ENCODE peak calls at places on chromosome 10, in eight cellular contexts. S is upper lobe of right lung; H is CD8-positive, alpha-beta T cell; V is CD4-positive, alpha-beta T cell; X is substantia nigra; P is uterus; O is AG04450; Q is heart right ventricle. L is an unnamed sample.

GRCh38 chr10:93296151-93296550 is 186.0 kb downstream of the MYOF start:
- DNase-seq in S (no peak), H (no peak), V (no peak), X (no peak), P (no peak), O (no peak), Q (no peak), L (no peak)

GRCh38 chr10:124657806-124658205 is 86.4 kb downstream of the FAM53B start:
- DNase-seq in S (no peak), H (no peak), V (peak; percentile 35), X (no peak), P (no peak), O (no peak), Q (no peak), L (no peak)

GRCh38 chr10:31136951-31137885 is 105.6 kb upstream of the ZNF438 start:
- DNase-seq in S (no peak), H (no peak), V (no peak), X (no peak), P (no peak), O (no peak), Q (no peak), L (no peak)

GRCh38 chr10:15280462-15280861 is 90.6 kb downstream of the FAM171A1 start:
- DNase-seq in S (no peak), H (no peak), V (no peak), X (no peak), P (no peak), O (no peak), Q (no peak), L (no peak)

GRCh38 chr10:46311501-46311951 is 24.7 kb downstream of the ANTXRL start:
- DNase-seq in S (peak; percentile 32), H (no peak), V (no peak), X (no peak), P (no peak), O (no peak), Q (no peak), L (no peak)

GRCh38 chr10:22317771-22318565 is 1.8 kb downstream of the COMMD3 start:
- DNase-seq in S (no peak), H (no peak), V (no peak), X (no peak), P (no peak), O (no peak), Q (no peak), L (no peak)

GRCh38 chr10:122147731-122148130 is 123.4 kb upstream of the BTBD16 start:
- DNase-seq in S (no peak), H (no peak), V (no peak), X (no peak), P (peak; percentile 56), O (no peak), Q (no peak), L (no peak)

GRCh38 chr10:129972145-129972965 is 8.3 kb upstream of the EBF3 start:
- DNase-seq in S (no peak), H (no peak), V (no peak), X (no peak), P (no peak), O (no peak), Q (peak; percentile 43), L (peak; percentile 71)

GRCh38 chr10:95290801-95291633 is at the start of gene PDLIM1:
- DNase-seq in S (peak; percentile 92), H (no peak), V (no peak), X (no peak), P (peak; percentile 73), O (no peak), Q (peak; percentile 84), L (peak; percentile 92)

GRCh38 chr10:88254091-88254490 is 329.0 kb downstream of the RNLS start:
- DNase-seq in S (no peak), H (no peak), V (no peak), X (no peak), P (peak; percentile 38), O (no peak), Q (no peak), L (peak; percentile 46)

GRCh38 chr10:128063736-128064614 is 62.2 kb downstream of the MKI67 start:
- DNase-seq in S (peak; percentile 75), H (no peak), V (no peak), X (no peak), P (no peak), O (no peak), Q (no peak), L (no peak)

GRCh38 chr10:128061306-128062300 is 64.6 kb downstream of the MKI67 start:
- DNase-seq in S (peak; percentile 9), H (no peak), V (no peak), X (no peak), P (peak; percentile 6), O (no peak), Q (no peak), L (no peak)

GRCh38 chr10:128064615-128065580 is 61.3 kb downstream of the MKI67 start:
- DNase-seq in S (peak; percentile 82), H (peak; percentile 77), V (peak; percentile 62), X (peak; percentile 51), P (peak; percentile 47), O (no peak), Q (peak; percentile 52), L (peak; percentile 87)

GRCh38 chr10:128062331-128062730 is 63.9 kb downstream of the MKI67 start:
- DNase-seq in S (peak; percentile 61), H (no peak), V (no peak), X (no peak), P (no peak), O (no peak), Q (no peak), L (no peak)

GRCh38 chr10:128062837-128063563 is 63.2 kb downstream of the MKI67 start:
- DNase-seq in S (peak; percentile 67), H (peak; percentile 73), V (peak; percentile 54), X (no peak), P (no peak), O (no peak), Q (no peak), L (no peak)
- H3K27ac ChIP-seq in S (peak overlapping the region; percentile 64), H (peak overlapping the region; percentile 39), V (peak overlapping the region; percentile 56), X (no peak overlapping the region), P (peak overlapping the region; percentile 58), O (no peak overlapping the region), Q (no peak overlapping the region), L (peak overlapping the region; percentile 58)

DNA sequence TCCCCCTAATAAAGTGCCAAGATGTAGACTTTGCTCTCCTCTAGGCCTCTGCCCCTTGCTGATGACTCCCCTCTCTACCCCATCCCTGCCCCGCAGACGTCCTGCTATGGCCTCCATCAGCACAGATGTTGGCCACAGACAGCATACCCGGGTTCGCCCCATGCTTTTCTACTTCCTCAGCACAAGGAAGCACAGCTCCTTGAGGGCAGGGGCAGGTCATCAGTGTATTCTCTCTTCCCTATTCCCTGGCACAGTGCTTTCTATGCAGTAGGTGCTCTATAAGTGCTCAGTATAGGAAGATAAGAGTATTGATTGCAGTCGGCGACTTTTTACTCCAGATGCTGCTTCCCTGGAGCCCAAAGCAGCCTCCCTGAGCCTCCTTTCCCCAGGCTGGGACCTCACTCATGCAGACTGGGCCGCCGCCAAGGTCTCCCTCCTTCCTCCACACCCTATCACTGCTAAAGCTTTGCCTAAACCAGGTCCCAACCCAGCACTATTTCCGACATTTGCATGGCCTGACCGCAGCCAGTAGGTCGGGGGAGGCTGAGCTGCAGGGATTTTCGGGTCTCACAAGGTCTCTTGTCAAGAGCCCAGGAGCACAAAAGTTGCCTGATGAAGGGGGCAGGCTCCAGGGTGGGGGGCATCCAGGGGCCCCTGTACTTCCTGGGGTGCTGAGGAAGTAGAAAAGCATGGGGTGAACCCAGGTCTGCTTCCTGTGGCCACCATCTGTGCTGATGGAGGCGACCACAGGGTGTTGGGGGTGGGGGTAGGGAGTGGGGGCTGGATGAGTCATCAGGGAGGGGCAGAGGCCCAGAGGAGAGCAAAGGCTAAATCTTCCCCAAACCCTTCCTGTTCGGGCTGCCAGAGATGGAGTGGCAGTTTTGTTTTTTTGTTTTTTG is 8.0 kb downstream of the CALHM3 start:
- DNase-seq in S (peak; percentile 77), H (peak; percentile 88), V (peak; percentile 57), X (no peak), P (no peak), O (no peak), Q (peak; percentile 54), L (peak; percentile 55)
- H3K27ac ChIP-seq in S (peak overlapping the region; percentile 44), H (peak overlapping the region; percentile 26), V (peak overlapping the region; percentile 37), X (no peak overlapping the region), P (no peak overlapping the region), O (no peak overlapping the region), Q (no peak overlapping the region), L (no peak overlapping the region)

DNA sequence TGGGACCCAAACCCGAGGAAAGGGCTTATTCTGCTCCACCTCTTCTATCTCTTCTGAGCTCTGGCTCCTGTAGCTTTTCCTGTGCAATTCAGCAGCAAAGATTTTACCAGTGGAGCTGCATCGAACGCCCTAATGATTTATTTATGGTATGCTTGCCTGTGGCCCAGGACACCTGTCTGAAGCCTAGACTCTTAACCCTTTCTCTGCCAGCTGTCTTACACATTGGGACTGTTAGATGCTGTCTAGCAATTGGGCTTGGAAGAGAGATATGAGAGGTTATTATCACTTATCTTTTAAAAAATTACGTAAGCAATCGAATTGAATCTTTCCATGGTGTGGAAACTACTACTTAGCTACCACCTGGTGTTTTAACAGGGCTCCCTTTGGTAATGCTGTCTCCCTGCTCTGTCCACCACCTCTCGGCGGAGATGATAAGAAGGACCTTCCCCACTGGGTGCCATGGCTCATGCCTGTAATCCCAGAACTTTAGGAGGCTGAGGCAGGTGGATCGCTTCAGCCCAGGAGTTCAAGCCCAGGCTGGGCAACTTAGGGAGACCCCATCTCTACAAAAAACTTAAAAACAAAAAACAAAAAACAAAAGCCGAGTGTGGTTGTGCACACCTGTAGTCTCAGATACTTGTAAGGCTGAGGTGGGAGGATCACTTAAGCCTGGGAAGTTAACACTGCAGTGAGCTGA is 8.8 kb downstream of the ACSL5 start:
- DNase-seq in S (no peak), H (no peak), V (no peak), X (no peak), P (no peak), O (no peak), Q (no peak), L (no peak)
- H3K27ac ChIP-seq in S (no peak overlapping the region), H (no peak overlapping the region), V (no peak overlapping the region), X (no peak overlapping the region), P (no peak overlapping the region), O (no peak overlapping the region), Q (no peak overlapping the region), L (no peak overlapping the region)

DNA sequence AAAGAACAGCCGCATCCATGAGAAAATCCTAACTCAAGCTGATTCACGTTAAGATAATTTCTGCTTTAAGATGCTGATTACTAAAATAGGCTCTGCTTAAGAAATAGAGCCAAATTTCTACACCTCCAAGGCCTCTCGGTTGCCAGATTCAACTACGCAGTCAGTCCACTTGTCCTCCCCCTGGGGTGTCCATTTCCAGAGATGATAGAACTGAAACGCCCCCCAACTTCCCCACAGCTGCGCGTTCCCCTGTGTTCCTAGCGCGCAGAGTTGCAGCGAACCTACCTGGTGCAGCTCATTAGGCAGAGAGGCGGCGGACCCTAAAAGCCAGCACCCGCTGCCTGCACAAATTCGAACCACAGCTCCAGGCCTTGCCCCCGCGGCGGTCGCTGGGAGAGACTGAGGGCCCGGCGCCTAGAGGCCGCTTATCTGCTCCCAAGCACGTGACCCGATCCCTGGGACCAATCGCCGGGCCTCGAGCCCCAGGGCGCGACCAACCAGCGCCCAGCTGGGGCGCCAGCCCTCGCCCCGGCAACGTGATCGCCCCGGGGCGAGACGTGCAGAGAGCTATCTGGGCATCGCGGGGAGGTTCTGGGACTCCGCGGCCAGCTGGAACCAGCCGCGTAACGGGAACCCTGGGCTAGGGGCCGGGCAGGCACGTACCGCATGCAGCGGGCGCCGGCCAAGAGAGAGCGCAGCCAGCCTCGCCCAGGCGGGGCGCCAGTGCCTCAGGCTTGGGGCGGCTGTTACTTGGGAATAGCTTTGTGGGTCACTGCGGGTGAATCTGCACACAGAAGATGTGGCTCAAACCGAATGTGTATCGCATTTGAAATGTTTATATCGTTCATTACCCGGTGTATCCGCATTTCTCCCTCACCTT is at the start of gene PPP1R3C:
- DNase-seq in S (peak; percentile 90), H (no peak), V (peak; percentile 10), X (peak; percentile 92), P (peak; percentile 89), O (peak; percentile 82), Q (peak; percentile 90), L (peak; percentile 97)
- H3K27ac ChIP-seq in S (peak within 1 kb of the TSS; percentile 49), H (no peak within 1 kb of the TSS), V (no peak within 1 kb of the TSS), X (peak within 1 kb of the TSS; percentile 58), P (peak within 1 kb of the TSS; percentile 82), O (peak within 1 kb of the TSS; percentile 60), Q (peak within 1 kb of the TSS; percentile 50), L (peak within 1 kb of the TSS; percentile 92)

GRCh38 chr10:77989081-77989724 is 40.1 kb downstream of the POLR3A start:
- DNase-seq in S (no peak), H (no peak), V (no peak), X (no peak), P (peak; percentile 8), O (no peak), Q (peak; percentile 51), L (peak; percentile 49)
- H3K27ac ChIP-seq in S (no peak overlapping the region), H (no peak overlapping the region), V (no peak overlapping the region), X (no peak overlapping the region), P (no peak overlapping the region), O (no peak overlapping the region), Q (no peak overlapping the region), L (peak overlapping the region; percentile 84)

L was measured in psoas muscle.